ENCODE peak calls at places on chromosomes 2 and 18, in four cellular contexts. S is astrocyte of the cerebellum, G is mucosa of descending colon, R is left lung. L is an unnamed sample.

GRCh38 chr2:132815522-132815921 is 145.5 kb upstream of the LYPD1 start:
- DNase-seq in S (peak; percentile 85), G (no peak), R (no peak), L (no peak)

GRCh38 chr2:121018136-121019057 is 266.6 kb downstream of the TFCP2L1 start:
- DNase-seq in S (no peak), G (no peak), R (no peak), L (no peak)

GRCh38 chr18:40366521-40366920 is 1588.5 kb upstream of the PIK3C3 start:
- DNase-seq in S (no peak), G (no peak), R (no peak), L (no peak)

GRCh38 chr18:30622104-30622503 is 420.4 kb downstream of the DSC3 start:
- DNase-seq in S (no peak), G (no peak), R (no peak), L (no peak)

GRCh38 chr2:96962567-96963203 is 23.7 kb downstream of the FAM178B start:
- DNase-seq in S (no peak), G (no peak), R (no peak), L (peak; percentile 30)

GRCh38 chr2:117917223-117917917 is 96.5 kb downstream of the CCDC93 start:
- DNase-seq in S (no peak), G (no peak), R (no peak), L (no peak)

GRCh38 chr2:118089015-118089800 is 937 bp downstream of the INSIG2 start:
- DNase-seq in S (peak; percentile 9), G (no peak), R (peak; percentile 31), L (peak; percentile 42)

GRCh38 chr2:28430377-28430765 is 37.7 kb downstream of the FOSL2 start:
- DNase-seq in S (no peak), G (no peak), R (no peak), L (no peak)

GRCh38 chr2:46163804-46164569 is 133.2 kb upstream of the EPAS1 start:
- DNase-seq in S (no peak), G (no peak), R (no peak), L (no peak)

GRCh38 chr2:150916434-150916833 is 345.2 kb downstream of the RBM43 start:
- DNase-seq in S (no peak), G (no peak), R (no peak), L (no peak)

GRCh38 chr2:40187054-40187453 is 264.8 kb downstream of the SLC8A1 start:
- DNase-seq in S (no peak), G (no peak), R (no peak), L (no peak)

GRCh38 chr2:204842731-204843490 is 297.6 kb downstream of the PARD3B start:
- DNase-seq in S (peak; percentile 82), G (no peak), R (no peak), L (no peak)

GRCh38 chr2:178819147-178819875 is 12.1 kb upstream of the TTN start:
- DNase-seq in S (no peak), G (no peak), R (no peak), L (no peak)

GRCh38 chr2:177857538-177857937 is 215.0 kb downstream of the PDE11A start:
- DNase-seq in S (no peak), G (no peak), R (no peak), L (no peak)

GRCh38 chr2:118380915-118381653 is 292.8 kb downstream of the INSIG2 start:
- DNase-seq in S (peak; percentile 66), G (no peak), R (no peak), L (no peak)

GRCh38 chr2:240284503-240285259 is 144.2 kb upstream of the OTOS start:
- DNase-seq in S (no peak), G (no peak), R (no peak), L (no peak)

GRCh38 chr18:70288851-70289328 is at the start of gene SOCS6:
- DNase-seq in S (peak; percentile 18), G (peak; percentile 75), R (peak; percentile 92), L (peak; percentile 84)

GRCh38 chr2:23691106-23691470 is 235.8 kb downstream of the ATAD2B start:
- DNase-seq in S (no peak), G (peak; percentile 29), R (peak; percentile 51), L (no peak)

GRCh38 chr2:75515584-75516368 is 45.0 kb downstream of the EVA1A start:
- DNase-seq in S (no peak), G (no peak), R (no peak), L (no peak)

GRCh38 chr2:46856336-46856735 is 59.3 kb downstream of the MCFD2 start:
- DNase-seq in S (no peak), G (no peak), R (no peak), L (no peak)

GRCh38 chr2:201883559-201883958 is 77.2 kb downstream of the CDK15 start:
- DNase-seq in S (no peak), G (no peak), R (no peak), L (no peak)

GRCh38 chr2:20184067-20184938 is 40.6 kb downstream of the SDC1 start:
- DNase-seq in S (peak; percentile 42), G (no peak), R (peak; percentile 79), L (no peak)

GRCh38 chr18:45197526-45197970 is 417.7 kb upstream of the SLC14A2 start:
- DNase-seq in S (peak; percentile 94), G (no peak), R (no peak), L (peak; percentile 84)

GRCh38 chr2:2222931-2223330 is 108.1 kb downstream of the MYT1L start:
- DNase-seq in S (no peak), G (no peak), R (no peak), L (no peak)

GRCh38 chr2:53515435-53516332 is 251.9 kb upstream of the CHAC2 start:
- DNase-seq in S (no peak), G (no peak), R (no peak), L (peak; percentile 13)

GRCh38 chr2:227748079-227748478 is 2.4 kb downstream of the SCYGR8 start:
- DNase-seq in S (no peak), G (no peak), R (no peak), L (peak; percentile 28)

GRCh38 chr2:98915751-98916358 is 20.2 kb downstream of the CRACDL start:
- DNase-seq in S (no peak), G (no peak), R (no peak), L (no peak)

GRCh38 chr2:148253716-148254115 is 232.8 kb downstream of the MBD5 start:
- DNase-seq in S (no peak), G (no peak), R (no peak), L (peak; percentile 9)

GRCh38 chr2:120243211-120243610 is 9.4 kb upstream of the RALB start:
- DNase-seq in S (no peak), G (no peak), R (no peak), L (no peak)

GRCh38 chr2:70630761-70631160 is 77.1 kb upstream of the TGFA start:
- DNase-seq in S (no peak), G (no peak), R (no peak), L (no peak)

DNA sequence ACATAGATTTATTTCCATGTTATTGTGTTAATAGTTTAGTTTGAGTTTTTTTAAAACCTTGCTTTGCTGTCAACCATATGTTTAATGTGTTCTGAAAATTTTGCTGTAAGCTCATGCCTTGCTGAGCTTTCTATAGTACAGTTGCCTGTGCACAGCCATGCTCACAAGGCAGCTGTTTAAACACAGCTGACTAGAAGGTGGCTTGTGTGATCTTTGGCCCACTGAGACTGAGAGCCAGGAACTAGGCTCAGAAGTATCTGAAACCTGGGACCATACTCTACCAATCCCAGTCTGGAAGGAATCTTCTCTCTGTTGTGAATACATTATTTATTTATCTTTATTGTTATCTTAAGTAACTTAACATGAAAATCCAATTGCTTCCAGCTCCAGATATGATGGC is 350.5 kb downstream of the KIAA1328 start:
- DNase-seq in S (no peak), G (no peak), R (no peak), L (no peak)
- H3K4me3 ChIP-seq in S (no peak overlapping the region), G (no peak overlapping the region), R (no peak overlapping the region), L (no peak overlapping the region)

GRCh38 chr2:220159738-220160137 is 532.3 kb downstream of the SLC4A3 start:
- DNase-seq in S (no peak), G (no peak), R (no peak), L (no peak)

GRCh38 chr2:220148849-220149248 is 521.4 kb downstream of the SLC4A3 start:
- DNase-seq in S (no peak), G (no peak), R (no peak), L (no peak)

GRCh38 chr2:220152281-220152680 is 524.9 kb downstream of the SLC4A3 start:
- DNase-seq in S (no peak), G (no peak), R (no peak), L (no peak)

GRCh38 chr2:220157312-220157711 is 529.9 kb downstream of the SLC4A3 start:
- DNase-seq in S (no peak), G (no peak), R (no peak), L (no peak)

GRCh38 chr2:220154243-220154642 is 526.8 kb downstream of the SLC4A3 start:
- DNase-seq in S (no peak), G (no peak), R (no peak), L (no peak)
- TF ChIP-seq CTCF in S (peak; percentile 17), G (no peak), R (no peak), L (no peak)

GRCh38 chr18:80197490-80197889 is 49.8 kb downstream of the PARD6G start:
- DNase-seq in S (no peak), G (no peak), R (no peak), L (no peak)
- H3K4me3 ChIP-seq in S (no peak overlapping the region), G (no peak overlapping the region), R (no peak overlapping the region), L (no peak overlapping the region)

GRCh38 chr18:4130734-4131719 is 324.1 kb downstream of the DLGAP1 start:
- DNase-seq in S (no peak), G (no peak), R (no peak), L (no peak)
- TF ChIP-seq CTCF in S (no peak), G (no peak), R (no peak), L (no peak)

GRCh38 chr2:127661949-127662510 is 13.3 kb downstream of the LIMS2 start:
- DNase-seq in S (no peak), G (peak; percentile 54), R (peak; percentile 74), L (no peak)

GRCh38 chr2:127661072-127661618 is 14.2 kb downstream of the LIMS2 start:
- DNase-seq in S (no peak), G (no peak), R (no peak), L (no peak)

GRCh38 chr2:127658641-127659407 is 12.9 kb downstream of the GPR17 start:
- DNase-seq in S (no peak), G (peak; percentile 38), R (peak; percentile 60), L (no peak)

GRCh38 chr2:127659408-127660290 is 13.7 kb downstream of the GPR17 start:
- DNase-seq in S (no peak), G (no peak), R (peak; percentile 53), L (no peak)

GRCh38 chr2:127660291-127660578 is 14.3 kb downstream of the GPR17 start:
- DNase-seq in S (no peak), G (no peak), R (no peak), L (no peak)
- H3K4me3 ChIP-seq in S (no peak overlapping the region), G (no peak overlapping the region), R (no peak overlapping the region), L (no peak overlapping the region)